ENCODE peak calls at places on chromosomes 12 and 14, in seven cellular contexts. I is GM12878, R is K562, Q is SK-N-SH, V is HepG2, B is H1, K is GM12892. H is an unnamed sample.
A peak's percentile ranks its signal among the peaks of the same experiment; 100 is the strongest.

GRCh38 chr14:24861083-24861630 is 188.8 kb downstream of the STXBP6 start:
- DNase-seq in R (no peak), B (no peak), K (no peak), Q (no peak), V (peak; percentile 43), I (no peak), H (no peak)

GRCh38 chr14:101665478-101666078 is 95.9 kb upstream of the PPP2R5C start:
- DNase-seq in I (no peak), Q (peak; percentile 63), K (no peak), R (peak; percentile 7), V (peak; percentile 32), B (peak; percentile 69), H (peak; percentile 17)

GRCh38 chr12:112153181-112153899 is 28.0 kb downstream of the TRAFD1 start:
- DNase-seq in I (no peak), R (no peak), B (no peak), Q (no peak), K (no peak), V (no peak), H (no peak)

GRCh38 chr12:118337194-118337838 is 35.4 kb downstream of the TAOK3 start:
- DNase-seq in K (no peak), V (no peak), Q (no peak), B (no peak), R (no peak), I (no peak), H (no peak)

GRCh38 chr12:32535260-32535999 is 136.1 kb downstream of the FGD4 start:
- DNase-seq in Q (peak; percentile 81), B (no peak), V (peak; percentile 33), R (peak; percentile 8), I (no peak), K (no peak), H (no peak)

GRCh38 chr12:38776657-38777056 is 128.7 kb downstream of the CPNE8 start:
- DNase-seq in K (no peak), R (no peak), V (no peak), Q (no peak), I (no peak), B (no peak), H (no peak)

GRCh38 chr14:31228533-31228932 is 20.9 kb upstream of the HECTD1 start:
- DNase-seq in K (no peak), Q (no peak), I (no peak), V (no peak), B (no peak), R (no peak), H (no peak)

GRCh38 chr14:69620211-69620611 is 8.8 kb downstream of the SUSD6 start:
- DNase-seq in K (no peak), Q (no peak), R (no peak), B (no peak), V (no peak), I (no peak), H (no peak)

GRCh38 chr14:87772854-87773253 is 220.1 kb downstream of the GALC start:
- DNase-seq in R (no peak), K (no peak), Q (no peak), B (no peak), I (no peak), V (no peak), H (no peak)

GRCh38 chr12:84069699-84070098 is 842.9 kb downstream of the SLC6A15 start:
- DNase-seq in R (no peak), K (no peak), Q (no peak), B (no peak), I (no peak), V (no peak), H (no peak)

GRCh38 chr12:104372721-104373335 is 69.3 kb downstream of the EID3 start:
- DNase-seq in V (no peak), B (no peak), K (no peak), Q (no peak), R (no peak), I (no peak), H (no peak)

GRCh38 chr14:92615451-92615850 is 101.9 kb downstream of the RIN3 start:
- DNase-seq in V (no peak), Q (no peak), B (no peak), R (no peak), I (peak; percentile 66), K (no peak), H (no peak)

GRCh38 chr14:88955470-88955869 is 131.0 kb downstream of the TTC8 start:
- DNase-seq in R (no peak), I (no peak), Q (no peak), B (no peak), V (no peak), K (no peak), H (no peak)

GRCh38 chr14:68520637-68521556 is 272.0 kb downstream of the ZFP36L1 start:
- DNase-seq in I (no peak), B (no peak), K (no peak), R (no peak), V (peak; percentile 86), Q (no peak), H (no peak)

GRCh38 chr12:6074979-6075585 is 49.4 kb downstream of the VWF start:
- DNase-seq in V (no peak), R (no peak), K (no peak), Q (no peak), B (no peak), I (no peak), H (peak; percentile 35)

GRCh38 chr14:51595831-51596472 is 55.8 kb upstream of the FRMD6 start:
- DNase-seq in I (no peak), K (no peak), V (no peak), Q (no peak), B (no peak), R (no peak), H (no peak)

GRCh38 chr14:68631058-68631690 is 161.7 kb downstream of the ZFP36L1 start:
- DNase-seq in V (no peak), Q (no peak), I (no peak), R (no peak), K (no peak), B (peak; percentile 22), H (no peak)

GRCh38 chr14:31712244-31713127 is 151.3 kb downstream of the NUBPL start:
- DNase-seq in V (no peak), K (no peak), B (no peak), I (no peak), Q (no peak), R (no peak), H (no peak)

GRCh38 chr14:94650444-94650775 is 38.2 kb downstream of the SERPINA3 start:
- DNase-seq in V (no peak), R (no peak), B (no peak), K (no peak), Q (no peak), I (no peak), H (no peak)

GRCh38 chr14:44962573-44963528 is 861 bp downstream of the TOGARAM1 start:
- DNase-seq in R (peak; percentile 8), Q (no peak), B (no peak), K (peak; percentile 17), I (no peak), V (no peak), H (no peak)

GRCh38 chr12:27333311-27334009 is 824 bp downstream of the BMAL2 start:
- DNase-seq in K (peak; percentile 34), R (peak; percentile 9), Q (peak; percentile 76), I (no peak), V (no peak), B (peak; percentile 72), H (no peak)

DNA sequence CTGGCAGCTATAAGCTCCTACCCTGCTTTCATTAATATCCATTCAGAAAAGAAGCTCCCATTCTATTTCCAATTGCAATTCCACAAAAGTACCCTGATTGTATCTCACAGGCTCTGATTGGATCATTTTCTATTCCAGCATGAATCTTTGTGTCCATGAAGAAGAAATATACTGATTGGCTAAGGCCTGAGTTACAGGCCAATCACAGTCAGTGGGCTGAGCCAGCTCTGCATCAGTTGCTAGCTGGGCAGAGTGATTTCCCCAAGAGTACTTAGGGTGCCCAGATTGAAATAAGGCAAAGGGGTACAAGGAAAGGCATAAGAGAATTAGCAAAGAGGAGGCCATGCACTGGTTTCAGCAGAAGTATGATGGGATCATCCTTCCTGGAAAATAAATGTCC is 14.4 kb downstream of the ART4 start:
- DNase-seq in K (no peak), R (peak; percentile 11), Q (peak; percentile 32), V (no peak), I (peak; percentile 12), B (no peak), H (no peak)
- TF ChIP-seq TAF1 in K (no peak), R (no peak), Q (no peak), V (no peak), I (no peak), B (no peak), H (no peak)

GRCh38 chr14:96362071-96362964 is 823 bp downstream of the ATG2B start:
- DNase-seq in V (peak; percentile 69), K (peak; percentile 19), B (no peak), Q (peak; percentile 12), I (peak; percentile 31), R (peak; percentile 24), H (peak; percentile 18)
- TF ChIP-seq TAF1 in V (no peak), K (no peak), B (no peak), Q (no peak), I (peak; percentile 77), R (peak; percentile 17), H (peak; percentile 61)

GRCh38 chr12:121794532-121795028 is 1.1 kb upstream of the RHOF start:
- DNase-seq in K (peak; percentile 43), V (no peak), B (no peak), I (no peak), R (peak; percentile 63), Q (peak; percentile 58), H (no peak)
- TF ChIP-seq TAF1 in K (no peak), V (no peak), B (no peak), I (no peak), R (no peak), Q (no peak), H (no peak)

GRCh38 chr12:69987453-69988102 is 162.6 kb downstream of the MYRFL start:
- DNase-seq in B (no peak), Q (no peak), R (no peak), I (no peak), V (peak; percentile 24), K (no peak), H (no peak)
- TF ChIP-seq TAF1 in B (no peak), Q (no peak), R (no peak), I (no peak), V (no peak), K (no peak), H (no peak)

H was measured in GM12891.